ENCODE peak calls at places on chromosomes 7 and 10, in five cellular contexts. One of them, this sample, is unnamed.
A peak's percentile ranks its signal among the peaks of the same experiment; 100 is the strongest.

GRCh38 chr10:11663763-11664555 is 52.5 kb upstream of the USP6NL start:
- DNase-seq in SK-N-SH: no peak
- DNase-seq in GM12878: no peak
- DNase-seq in HepG2: no peak
- DNase-seq in K562: no peak
- DNase-seq in this sample: no peak

GRCh38 chr7:5630670-5631069 is 150.8 kb downstream of the RNF216 start:
- DNase-seq in SK-N-SH: no peak
- DNase-seq in GM12878: no peak
- DNase-seq in HepG2: no peak
- DNase-seq in K562: no peak
- DNase-seq in this sample: no peak

GRCh38 chr10:70743879-70744278 is 41.3 kb downstream of the TBATA start:
- DNase-seq in SK-N-SH: no peak
- DNase-seq in GM12878: no peak
- DNase-seq in HepG2: no peak
- DNase-seq in K562: peak; percentile 59
- DNase-seq in this sample: no peak

GRCh38 chr10:95792874-95793285 is 36.9 kb downstream of the ENTPD1 start:
- DNase-seq in SK-N-SH: no peak
- DNase-seq in GM12878: peak; percentile 77
- DNase-seq in HepG2: no peak
- DNase-seq in K562: no peak
- DNase-seq in this sample: no peak

GRCh38 chr10:79923669-79924068 is 25.2 kb downstream of the SFTPD start:
- DNase-seq in SK-N-SH: no peak
- DNase-seq in GM12878: no peak
- DNase-seq in HepG2: no peak
- DNase-seq in K562: no peak
- DNase-seq in this sample: no peak

GRCh38 chr7:22238354-22239311 is 118.3 kb downstream of the RAPGEF5 start:
- DNase-seq in SK-N-SH: no peak
- DNase-seq in GM12878: no peak
- DNase-seq in HepG2: no peak
- DNase-seq in K562: no peak
- DNase-seq in this sample: no peak

GRCh38 chr7:113636727-113637421 is 281.9 kb downstream of the PPP1R3A start:
- DNase-seq in SK-N-SH: no peak
- DNase-seq in GM12878: no peak
- DNase-seq in HepG2: no peak
- DNase-seq in K562: no peak
- DNase-seq in this sample: no peak

GRCh38 chr7:40298421-40298820 is 163.6 kb downstream of the SUGCT start:
- DNase-seq in SK-N-SH: no peak
- DNase-seq in GM12878: no peak
- DNase-seq in HepG2: no peak
- DNase-seq in K562: no peak
- DNase-seq in this sample: no peak

GRCh38 chr7:115731796-115732471 is 298.6 kb downstream of the TFEC start:
- DNase-seq in SK-N-SH: no peak
- DNase-seq in GM12878: no peak
- DNase-seq in HepG2: no peak
- DNase-seq in K562: no peak
- DNase-seq in this sample: no peak

GRCh38 chr7:116772423-116772852 is 89.9 kb upstream of the CAPZA2 start:
- DNase-seq in SK-N-SH: no peak
- DNase-seq in GM12878: no peak
- DNase-seq in HepG2: peak; percentile 87
- DNase-seq in K562: no peak
- DNase-seq in this sample: no peak

GRCh38 chr7:129609666-129610065 is 1.9 kb upstream of the NRF1 start:
- DNase-seq in SK-N-SH: no peak
- DNase-seq in GM12878: no peak
- DNase-seq in HepG2: no peak
- DNase-seq in K562: no peak
- DNase-seq in this sample: no peak

GRCh38 chr7:16891338-16891737 is 9.6 kb upstream of the AGR3 start:
- DNase-seq in SK-N-SH: no peak
- DNase-seq in GM12878: peak; percentile 1
- DNase-seq in HepG2: peak; percentile 63
- DNase-seq in K562: peak; percentile 17
- DNase-seq in this sample: peak; percentile 36

GRCh38 chr10:61973923-61974322 is 72.4 kb downstream of the ARID5B start:
- DNase-seq in SK-N-SH: no peak
- DNase-seq in GM12878: no peak
- DNase-seq in HepG2: no peak
- DNase-seq in K562: no peak
- DNase-seq in this sample: no peak

GRCh38 chr10:72308320-72308987 is 34.7 kb downstream of the DDIT4 start:
- DNase-seq in SK-N-SH: peak; percentile 78
- DNase-seq in GM12878: no peak
- DNase-seq in HepG2: peak; percentile 64
- DNase-seq in K562: peak; percentile 96
- DNase-seq in this sample: no peak

GRCh38 chr10:124345521-124345920 is 73.2 kb downstream of the OAT start:
- DNase-seq in SK-N-SH: no peak
- DNase-seq in GM12878: no peak
- DNase-seq in HepG2: no peak
- DNase-seq in K562: no peak
- DNase-seq in this sample: no peak

GRCh38 chr10:17416442-17417211 is 37.8 kb downstream of the ST8SIA6 start:
- DNase-seq in SK-N-SH: no peak
- DNase-seq in GM12878: no peak
- DNase-seq in HepG2: no peak
- DNase-seq in K562: no peak
- DNase-seq in this sample: no peak

GRCh38 chr7:73738220-73738611 is 386 bp downstream of the ABHD11 start:
- DNase-seq in SK-N-SH: peak; percentile 94
- DNase-seq in GM12878: no peak
- DNase-seq in HepG2: no peak
- DNase-seq in K562: peak; percentile 86
- DNase-seq in this sample: peak; percentile 68

GRCh38 chr7:192035-192649 is at the start of gene FAM20C:
- DNase-seq in SK-N-SH: peak; percentile 91
- DNase-seq in GM12878: no peak
- DNase-seq in HepG2: no peak
- DNase-seq in K562: peak; percentile 23
- DNase-seq in this sample: peak; percentile 54

GRCh38 chr10:52895066-52895465 is 122.5 kb upstream of the MBL2 start:
- DNase-seq in SK-N-SH: no peak
- DNase-seq in GM12878: no peak
- DNase-seq in HepG2: no peak
- DNase-seq in K562: no peak
- DNase-seq in this sample: no peak

GRCh38 chr10:1536341-1536740 is 201.0 kb downstream of the ADARB2 start:
- DNase-seq in SK-N-SH: no peak
- DNase-seq in GM12878: no peak
- DNase-seq in HepG2: no peak
- DNase-seq in K562: no peak
- DNase-seq in this sample: no peak

GRCh38 chr10:63206997-63207952 is 74.1 kb downstream of the NRBF2 start:
- DNase-seq in SK-N-SH: peak; percentile 15
- DNase-seq in GM12878: peak; percentile 36
- DNase-seq in HepG2: no peak
- DNase-seq in K562: no peak
- DNase-seq in this sample: no peak

GRCh38 chr7:22411977-22412693 is 55.2 kb upstream of the RAPGEF5 start:
- DNase-seq in SK-N-SH: no peak
- DNase-seq in GM12878: no peak
- DNase-seq in HepG2: no peak
- DNase-seq in K562: no peak
- DNase-seq in this sample: no peak

GRCh38 chr7:34208878-34209621 is 303.7 kb downstream of the BMPER start:
- DNase-seq in SK-N-SH: no peak
- DNase-seq in GM12878: no peak
- DNase-seq in HepG2: no peak
- DNase-seq in K562: no peak
- DNase-seq in this sample: no peak

GRCh38 chr7:129676017-129676897 is 64.7 kb downstream of the NRF1 start:
- DNase-seq in SK-N-SH: no peak
- DNase-seq in GM12878: no peak
- DNase-seq in HepG2: no peak
- DNase-seq in K562: peak; percentile 46
- DNase-seq in this sample: no peak

GRCh38 chr7:117085769-117086463 is 132.6 kb downstream of the ST7 start:
- DNase-seq in SK-N-SH: no peak
- DNase-seq in GM12878: no peak
- DNase-seq in HepG2: no peak
- DNase-seq in K562: peak; percentile 21
- DNase-seq in this sample: no peak

GRCh38 chr10:95445223-95445836 is 115.8 kb downstream of the SORBS1 start:
- DNase-seq in SK-N-SH: no peak
- DNase-seq in GM12878: no peak
- DNase-seq in HepG2: no peak
- DNase-seq in K562: no peak
- DNase-seq in this sample: no peak

GRCh38 chr10:36559990-36560389 is 565.4 kb upstream of the ANKRD30A start:
- DNase-seq in SK-N-SH: no peak
- DNase-seq in GM12878: no peak
- DNase-seq in HepG2: no peak
- DNase-seq in K562: no peak
- DNase-seq in this sample: no peak

GRCh38 chr7:234712-235553 is 42.6 kb downstream of the FAM20C start:
- DNase-seq in SK-N-SH: no peak
- DNase-seq in GM12878: no peak
- DNase-seq in HepG2: peak; percentile 78
- DNase-seq in K562: no peak
- DNase-seq in this sample: no peak

GRCh38 chr7:100132697-100133137 is 6.0 kb downstream of the MBLAC1 start:
- DNase-seq in SK-N-SH: peak; percentile 89
- DNase-seq in GM12878: no peak
- DNase-seq in HepG2: peak; percentile 57
- DNase-seq in K562: peak; percentile 87
- DNase-seq in this sample: peak; percentile 78

DNA sequence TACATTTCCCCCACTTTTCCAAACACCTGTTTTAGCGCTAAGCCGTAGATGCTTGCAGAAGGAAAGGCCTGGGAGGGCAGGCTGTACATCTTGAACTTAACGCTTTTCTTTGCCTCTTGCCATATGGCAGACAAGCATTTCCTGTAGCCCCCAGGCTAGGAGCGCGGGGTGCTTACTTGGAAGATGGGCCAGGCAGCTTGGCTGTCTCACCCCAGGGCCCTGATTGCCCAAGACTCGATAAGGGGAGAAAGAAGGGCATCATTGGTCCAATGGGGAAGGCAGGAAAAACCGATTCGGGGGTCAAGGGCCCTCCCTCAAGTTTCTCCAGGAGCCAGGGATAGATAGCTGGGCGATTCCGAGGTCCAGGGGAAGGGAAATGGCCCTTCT is 1.7 kb downstream of the HOXA10 start:
- DNase-seq in SK-N-SH: no peak
- DNase-seq in GM12878: no peak
- DNase-seq in HepG2: no peak
- DNase-seq in K562: no peak
- DNase-seq in this sample: no peak
- TF ChIP-seq FOXM1 in SK-N-SH: no peak
- TF ChIP-seq FOXM1 in GM12878: no peak
- TF ChIP-seq FOXM1 in HepG2: no peak
- TF ChIP-seq FOXM1 in K562: no peak
- TF ChIP-seq FOXM1 in this sample: no peak

GRCh38 chr10:74460812-74461211 is 309.8 kb downstream of the ADK start:
- DNase-seq in SK-N-SH: no peak
- DNase-seq in GM12878: no peak
- DNase-seq in HepG2: no peak
- DNase-seq in K562: no peak
- DNase-seq in this sample: no peak
- TF ChIP-seq FOXM1 in SK-N-SH: no peak
- TF ChIP-seq FOXM1 in GM12878: no peak
- TF ChIP-seq FOXM1 in HepG2: no peak
- TF ChIP-seq FOXM1 in K562: no peak
- TF ChIP-seq FOXM1 in this sample: no peak

GRCh38 chr10:30013684-30014246 is 45.6 kb downstream of the JCAD start:
- DNase-seq in SK-N-SH: no peak
- DNase-seq in GM12878: no peak
- DNase-seq in HepG2: peak; percentile 12
- DNase-seq in K562: no peak
- DNase-seq in this sample: no peak
- TF ChIP-seq FOXM1 in SK-N-SH: no peak
- TF ChIP-seq FOXM1 in GM12878: no peak
- TF ChIP-seq FOXM1 in HepG2: no peak
- TF ChIP-seq FOXM1 in K562: no peak
- TF ChIP-seq FOXM1 in this sample: no peak

GRCh38 chr7:77455334-77455733 is 39.2 kb upstream of the GSAP start:
- DNase-seq in SK-N-SH: no peak
- DNase-seq in GM12878: no peak
- DNase-seq in HepG2: peak; percentile 60
- DNase-seq in K562: no peak
- DNase-seq in this sample: no peak
- TF ChIP-seq FOXM1 in SK-N-SH: no peak
- TF ChIP-seq FOXM1 in GM12878: no peak
- TF ChIP-seq FOXM1 in HepG2: no peak
- TF ChIP-seq FOXM1 in K562: no peak
- TF ChIP-seq FOXM1 in this sample: no peak

GRCh38 chr7:30988346-30989005 is 24.7 kb downstream of the GHRHR start:
- DNase-seq in SK-N-SH: peak; percentile 68
- DNase-seq in GM12878: no peak
- DNase-seq in HepG2: no peak
- DNase-seq in K562: no peak
- DNase-seq in this sample: no peak
- TF ChIP-seq FOXM1 in SK-N-SH: no peak
- TF ChIP-seq FOXM1 in GM12878: no peak
- TF ChIP-seq FOXM1 in HepG2: no peak
- TF ChIP-seq FOXM1 in K562: no peak
- TF ChIP-seq FOXM1 in this sample: no peak

This sample was measured in HEK293T.